ENCODE peak calls at places on chromosomes 16 and 17, in seven cellular contexts. K is suprapubic skin, Y is stomach, S is esophagus muscularis mucosa, W is K562, G is breast epithelium, R is H1. T is an unnamed sample. For H3K4me1, the result is how much of the 10 kb centered on the place peaks cover.

GRCh38 chr16:82655315-82655714 is 28.5 kb downstream of the CDH13 start:
- DNase-seq in W (no peak), R (no peak), Y (peak), S (no peak), G (no peak), K (no peak), T (no peak)

GRCh38 chr16:9248162-9248561 is 156.7 kb downstream of the HAPSTR1 start:
- DNase-seq in R (no peak), S (no peak), W (no peak), G (no peak), Y (no peak), K (no peak), T (no peak)

GRCh38 chr17:57086069-57086930 is 1.3 kb downstream of the AKAP1 start:
- DNase-seq in S (no peak), K (peak), G (no peak), W (peak), R (no peak), Y (peak), T (no peak)

GRCh38 chr17:19720631-19721426 is 4.4 kb upstream of the SLC47A2 start:
- DNase-seq in S (no peak), Y (peak), G (no peak), W (no peak), K (no peak), R (no peak), T (no peak)

GRCh38 chr16:74950511-74950910 is 34.4 kb downstream of the WDR59 start:
- DNase-seq in K (no peak), Y (no peak), R (no peak), S (no peak), G (no peak), W (no peak), T (no peak)

GRCh38 chr17:39197380-39198185 is at the start of gene CACNB1:
- DNase-seq in W (peak), Y (peak), R (no peak), K (peak), G (no peak), S (no peak), T (no peak)

GRCh38 chr17:17877548-17878358 is 41.0 kb upstream of the SREBF1 start:
- DNase-seq in S (no peak), Y (peak), G (peak), K (peak), R (no peak), W (no peak), T (no peak)

GRCh38 chr17:67441052-67441738 is 64.1 kb downstream of the PITPNC1 start:
- DNase-seq in W (no peak), R (no peak), K (no peak), G (no peak), Y (no peak), S (peak), T (no peak)

GRCh38 chr16:67483731-67484525 is 581 bp upstream of the AGRP start:
- DNase-seq in Y (no peak), G (no peak), K (no peak), W (no peak), R (no peak), S (no peak), T (no peak)

GRCh38 chr16:89860747-89861304 is 12.6 kb upstream of the TCF25 start:
- DNase-seq in K (no peak), Y (peak), W (peak), G (no peak), S (no peak), R (peak), T (no peak)

GRCh38 chr16:88747588-88748301 is 37.3 kb downstream of the PIEZO1 start:
- DNase-seq in K (no peak), W (peak), Y (peak), S (no peak), R (peak), G (no peak), T (no peak)

GRCh38 chr16:57707331-57707730 is 12.7 kb downstream of the DRC7 start:
- DNase-seq in Y (peak), W (no peak), K (peak), G (no peak), S (no peak), R (no peak), T (no peak)

GRCh38 chr16:20865420-20866126 is 34.6 kb downstream of the DCUN1D3 start:
- DNase-seq in R (no peak), W (no peak), S (no peak), Y (no peak), G (no peak), K (no peak), T (no peak)

GRCh38 chr17:63399856-63400255 is 46.2 kb downstream of the CYB561 start:
- DNase-seq in Y (peak), W (no peak), G (no peak), K (peak), R (no peak), S (no peak), T (no peak)

GRCh38 chr17:2412561-2413021 is 11.7 kb upstream of the MNT start:
- DNase-seq in W (no peak), G (no peak), S (no peak), Y (no peak), R (no peak), K (peak), T (no peak)

GRCh38 chr16:78235168-78235800 is 135.8 kb downstream of the WWOX start:
- DNase-seq in R (peak), S (peak), G (peak), W (peak), Y (peak), K (peak), T (no peak)

GRCh38 chr17:80270836-80271235 is 10.2 kb downstream of the RNF213 start:
- DNase-seq in R (peak), W (peak), K (no peak), S (no peak), Y (no peak), G (no peak), T (no peak)

GRCh38 chr16:89179656-89180315 is 8.2 kb downstream of the CDH15 start:
- DNase-seq in W (no peak), R (no peak), Y (no peak), K (no peak), S (no peak), G (no peak), T (no peak)

GRCh38 chr16:67236551-67237395 is 9.8 kb downstream of the TMEM208 start:
- DNase-seq in Y (no peak), K (peak), S (no peak), R (peak), W (peak), G (no peak), T (no peak)

GRCh38 chr16:15055141-15056053 is 477 bp downstream of the NTAN1 start:
- DNase-seq in S (no peak), Y (no peak), W (peak), G (no peak), K (peak), R (no peak), T (no peak)

GRCh38 chr17:80365983-80366382 is 49.0 kb upstream of the ENDOV start:
- DNase-seq in G (no peak), S (no peak), Y (no peak), K (peak), W (no peak), R (no peak), T (no peak)

GRCh38 chr17:38511126-38512108 is 83.2 kb downstream of the ARHGAP23 start:
- DNase-seq in S (no peak), Y (no peak), W (no peak), R (no peak), K (no peak), G (no peak), T (no peak)

GRCh38 chr17:82503094-82503727 is 16.3 kb upstream of the FOXK2 start:
- DNase-seq in G (no peak), K (no peak), R (no peak), S (no peak), W (no peak), Y (no peak), T (no peak)

GRCh38 chr17:6104956-6105355 is 34.8 kb downstream of the WSCD1 start:
- DNase-seq in K (no peak), R (no peak), S (no peak), Y (no peak), G (no peak), W (no peak), T (no peak)

GRCh38 chr17:82228842-82229685 is at the start of gene SLC16A3:
- DNase-seq in W (no peak), S (peak), G (no peak), K (peak), R (no peak), Y (peak), T (no peak)

GRCh38 chr16:24041834-24042631 is 206.2 kb downstream of the PRKCB start:
- DNase-seq in S (no peak), R (peak), Y (peak), G (no peak), W (peak), K (no peak), T (no peak)

GRCh38 chr17:18185391-18185790 is 1.8 kb downstream of the ALKBH5 start:
- DNase-seq in K (no peak), W (no peak), G (no peak), Y (no peak), R (no peak), S (no peak), T (no peak)

GRCh38 chr16:83355570-83356218 is 452.1 kb upstream of the HSBP1 start:
- DNase-seq in G (no peak), W (no peak), K (no peak), R (no peak), S (no peak), Y (no peak), T (no peak)

GRCh38 chr16:14436410-14436955 is 193.6 kb downstream of the PARN start:
- DNase-seq in W (no peak), S (no peak), K (no peak), R (no peak), G (no peak), Y (no peak), T (no peak)

GRCh38 chr17:800446-801242 is 18.5 kb downstream of the MRM3 start:
- DNase-seq in S (no peak), W (no peak), G (no peak), Y (no peak), K (no peak), R (no peak), T (no peak)

DNA sequence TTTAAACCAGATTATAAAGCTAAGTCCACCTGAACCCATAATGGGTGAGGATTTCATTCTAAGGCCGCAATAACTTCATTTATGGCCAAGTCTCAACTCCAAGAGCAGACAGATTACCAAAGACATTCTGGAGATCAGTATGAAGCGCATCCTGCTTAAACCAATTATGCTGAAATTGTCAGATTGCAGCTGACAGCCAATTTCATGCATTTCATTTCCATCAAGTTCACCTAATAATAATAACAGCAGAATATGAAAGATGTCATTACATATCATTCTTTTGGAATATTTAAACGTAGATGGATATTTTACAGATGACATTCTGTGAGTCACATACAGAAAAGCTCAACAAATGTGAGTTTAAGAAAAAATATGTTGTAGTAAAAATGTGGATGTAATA is 54.9 kb upstream of the NACA2 start:
- DNase-seq in S (no peak), Y (no peak), K (no peak), G (no peak), W (no peak), R (no peak), T (no peak)
- TF ChIP-seq POLR2AphosphoS5 in S (no peak), Y (no peak), K (no peak), G (no peak), W (no peak), R (no peak), T (no peak)

DNA sequence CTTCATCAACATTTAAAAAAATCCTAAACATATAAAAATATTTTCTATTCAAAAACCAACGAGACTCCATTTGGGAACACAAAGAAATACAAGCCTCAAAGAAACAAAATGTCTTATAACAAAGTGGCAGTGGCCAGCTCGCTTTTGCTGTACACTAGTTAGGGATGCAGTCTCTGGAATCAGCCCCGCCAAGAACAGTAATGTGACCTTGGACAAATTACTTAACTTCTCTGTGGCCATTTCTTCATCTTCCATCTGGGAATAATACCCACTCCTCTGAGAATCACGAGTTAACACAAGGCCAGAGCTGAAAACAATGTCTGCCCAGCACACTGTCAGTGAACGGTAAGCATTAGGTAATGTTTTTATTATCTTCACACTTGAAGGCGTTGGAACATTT is 5.6 kb downstream of the STAT5B start:
- DNase-seq in S (no peak), Y (no peak), W (no peak), G (no peak), R (no peak), K (no peak), T (no peak)
- H3K4me1 ChIP-seq in S (half or more), Y (half or more), W (under half), G (under half), R (under half), K (under half), T (half or more)

GRCh38 chr17:28475151-28475900 is 1.9 kb downstream of the SLC13A2 start:
- DNase-seq in S (no peak), G (no peak), W (no peak), K (no peak), R (no peak), Y (no peak), T (no peak)

GRCh38 chr17:28472871-28473497 is 460 bp upstream of the SLC13A2 start:
- DNase-seq in K (no peak), R (no peak), W (no peak), G (no peak), Y (no peak), S (no peak), T (no peak)

GRCh38 chr17:28471531-28472342 is 1.7 kb upstream of the SLC13A2 start:
- DNase-seq in W (no peak), G (peak), K (no peak), S (no peak), Y (no peak), R (no peak), T (no peak)

GRCh38 chr17:28474035-28474640 is 694 bp downstream of the SLC13A2 start:
- DNase-seq in Y (no peak), G (no peak), K (no peak), S (no peak), W (no peak), R (no peak), T (no peak)

DNA sequence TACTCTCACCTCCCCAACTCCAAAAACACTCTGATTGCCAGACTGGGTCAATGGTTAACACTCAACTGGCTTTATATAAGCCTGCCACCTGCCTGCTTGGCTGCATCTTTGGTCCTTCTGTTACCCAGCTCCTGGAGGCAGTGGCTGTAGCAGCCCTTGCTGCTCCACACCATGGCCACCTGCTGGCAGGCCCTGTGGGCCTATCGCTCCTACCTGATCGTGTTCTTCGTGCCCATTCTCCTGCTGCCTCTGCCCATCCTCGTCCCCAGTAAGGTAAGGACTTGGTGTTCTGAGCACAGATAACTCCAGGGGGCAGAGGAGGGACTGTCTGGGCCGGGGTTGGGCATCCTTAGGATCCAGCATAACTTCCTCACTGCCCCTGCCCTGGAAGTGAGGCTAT is at the start of gene SLC13A2:
- DNase-seq in S (no peak), G (no peak), K (no peak), W (no peak), R (no peak), Y (peak), T (no peak)
- TF ChIP-seq POLR2A in S (no peak), G (no peak), K (no peak), W (no peak), R (no peak), Y (no peak), T (no peak)

GRCh38 chr17:77503293-77503655 is 362.5 kb downstream of the SEC14L1 start:
- DNase-seq in K (peak), W (no peak), G (no peak), R (no peak), S (no peak), Y (no peak), T (no peak)

GRCh38 chr17:77502626-77503292 is 362.0 kb downstream of the SEC14L1 start:
- DNase-seq in R (no peak), Y (no peak), G (no peak), K (peak), S (no peak), W (no peak), T (no peak)

GRCh38 chr17:77504652-77505459 is 364.1 kb downstream of the SEC14L1 start:
- DNase-seq in W (no peak), S (no peak), Y (no peak), R (no peak), G (no peak), K (peak), T (no peak)

GRCh38 chr17:77505460-77505769 is 364.6 kb downstream of the SEC14L1 start:
- DNase-seq in R (no peak), W (no peak), S (no peak), G (no peak), K (no peak), Y (no peak), T (no peak)

GRCh38 chr17:77503916-77504651 is 363.3 kb downstream of the SEC14L1 start:
- DNase-seq in R (no peak), S (no peak), W (no peak), K (peak), Y (no peak), G (no peak), T (no peak)
- TF ChIP-seq POLR2AphosphoS5 in R (no peak), S (no peak), W (no peak), K (no peak), Y (no peak), G (no peak), T (no peak)

DNA sequence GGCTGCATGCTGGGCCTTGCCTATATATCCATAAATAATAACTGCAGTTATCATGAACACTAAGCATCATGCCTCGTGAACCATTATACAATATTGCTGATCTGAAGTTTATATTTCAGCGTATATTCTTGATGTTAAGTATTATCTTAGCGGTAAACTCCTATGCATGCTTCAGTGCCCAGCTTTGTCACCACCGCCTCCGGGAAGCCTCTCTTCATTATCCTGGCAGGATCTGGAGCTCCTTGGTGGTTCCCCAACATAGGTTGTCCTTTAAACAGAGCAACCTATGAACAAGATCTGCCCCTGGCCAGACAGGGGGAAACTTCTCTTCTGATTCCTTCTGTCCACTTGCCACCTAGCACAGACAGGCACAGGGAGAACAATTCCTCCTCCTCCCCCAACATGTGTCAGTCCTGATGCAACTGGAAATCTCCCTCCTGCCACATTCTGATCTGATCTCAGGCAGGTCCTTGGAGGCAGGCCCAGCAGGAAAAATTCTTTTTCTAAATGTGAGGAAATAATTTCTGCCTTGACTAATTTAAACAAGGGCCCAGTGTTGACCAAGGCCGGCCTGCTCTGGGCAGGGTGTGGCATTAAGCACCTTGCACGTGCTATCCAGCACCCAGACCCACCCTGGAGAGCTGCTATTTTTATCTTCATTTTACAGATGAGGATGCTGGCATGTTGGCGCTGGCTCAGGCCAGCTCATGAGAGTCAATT is 22.4 kb downstream of the SPNS2 start:
- DNase-seq in W (no peak), K (no peak), S (no peak), R (no peak), G (peak), Y (peak), T (no peak)
- H3K4me1 ChIP-seq in W (under half), K (under half), S (under half), R (under half), G (under half), Y (half or more), T (under half)

DNA sequence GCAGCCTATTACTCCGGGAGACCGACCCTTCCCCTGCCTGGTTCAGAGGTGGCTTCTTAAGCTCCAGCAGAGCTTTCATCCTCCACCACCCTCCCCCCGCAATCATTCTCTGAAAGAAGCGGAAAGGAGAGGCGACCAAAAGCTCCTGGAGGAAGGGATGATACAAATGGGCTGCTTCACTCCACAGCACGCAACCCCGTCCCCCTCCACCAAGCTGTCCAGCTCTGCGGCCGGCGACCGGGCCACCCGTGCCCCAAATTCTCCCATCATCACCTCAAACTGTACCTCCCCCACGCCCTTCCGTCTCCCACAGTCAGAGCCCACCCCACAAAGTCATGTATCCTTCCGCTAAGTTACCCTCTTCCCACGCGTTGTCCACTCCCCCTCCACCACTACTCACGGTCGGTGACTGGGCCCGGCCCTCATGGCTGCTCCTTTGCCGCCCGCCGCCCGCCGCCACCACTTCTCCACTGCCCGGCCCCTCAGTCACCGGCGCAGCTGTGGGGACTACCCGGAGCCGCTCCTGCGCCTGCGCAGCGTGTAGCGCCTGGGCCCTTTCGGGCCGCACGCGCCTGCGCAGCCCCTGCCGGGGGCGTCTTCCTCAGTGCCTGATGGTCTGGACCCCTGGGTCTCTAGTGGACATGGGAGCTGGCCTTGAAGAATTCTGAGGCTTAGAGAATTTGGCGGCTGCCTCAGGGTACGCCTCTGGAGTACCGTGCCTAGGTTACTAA is at the start of gene FAM222B:
- DNase-seq in G (peak), Y (peak), R (peak), S (no peak), K (peak), W (peak), T (no peak)
- TF ChIP-seq POLR2A in G (peak), Y (no peak), R (peak), S (peak), K (peak), W (peak), T (no peak)

T was measured in vagina.